ENCODE peak calls at places on chromosomes 3 and 15, in nine cellular contexts. K, Y, W, H, N, M, B, F and P are unnamed samples.

GRCh38 chr15:68667800-68668625 is 89.2 kb downstream of the CORO2B start:
- DNase-seq in K (no peak), M (no peak), F (no peak), Y (no peak), B (no peak), H (no peak), W (no peak), N (peak), P (no peak)

GRCh38 chr3:167913218-167913902 is 177.8 kb downstream of the SERPINI1 start:
- DNase-seq in H (no peak), Y (no peak), F (peak), B (no peak), W (no peak), M (peak), K (no peak), N (no peak), P (no peak)

GRCh38 chr15:97525809-97526208 is 434.7 kb upstream of the ARRDC4 start:
- DNase-seq in H (no peak), Y (no peak), M (no peak), W (no peak), F (no peak), K (no peak), N (no peak), B (no peak), P (no peak)

GRCh38 chr15:100588638-100589242 is 13.2 kb downstream of the LINS1 start:
- DNase-seq in H (no peak), K (no peak), W (no peak), Y (no peak), F (peak), B (no peak), N (no peak), M (no peak), P (no peak)

GRCh38 chr15:57307527-57308193 is 68.6 kb upstream of the CGNL1 start:
- DNase-seq in M (no peak), H (no peak), Y (no peak), B (no peak), K (no peak), W (no peak), N (no peak), F (no peak), P (no peak)

GRCh38 chr15:42491540-42492225 is 742 bp upstream of the ZNF106 start:
- DNase-seq in K (peak), H (no peak), M (no peak), B (peak), F (no peak), W (peak), N (no peak), Y (peak), P (no peak)

GRCh38 chr3:172391592-172392302 is 56.5 kb downstream of the GHSR start:
- DNase-seq in N (no peak), Y (peak), W (no peak), M (no peak), K (no peak), B (no peak), F (peak), H (no peak), P (no peak)

GRCh38 chr15:71103102-71103676 is 12.1 kb upstream of the THSD4 start:
- DNase-seq in N (no peak), K (peak), W (no peak), M (no peak), F (peak), H (no peak), B (no peak), Y (no peak), P (no peak)

GRCh38 chr15:70101459-70102113 is 3.9 kb upstream of the TLE3 start:
- DNase-seq in N (no peak), K (peak), W (peak), B (no peak), Y (peak), F (peak), H (no peak), M (peak), P (no peak)

GRCh38 chr3:123562547-123562946 is 22.3 kb downstream of the HACD2 start:
- DNase-seq in N (no peak), B (no peak), M (no peak), Y (no peak), K (no peak), H (no peak), W (no peak), F (no peak), P (no peak)

GRCh38 chr3:96863129-96863740 is 48.8 kb downstream of the EPHA6 start:
- DNase-seq in F (peak), B (no peak), Y (no peak), H (no peak), M (no peak), N (no peak), K (peak), W (no peak), P (no peak)

GRCh38 chr3:190281308-190282051 is 40.8 kb downstream of the CLDN1 start:
- DNase-seq in N (no peak), K (peak), B (no peak), W (no peak), M (peak), Y (no peak), F (peak), H (no peak), P (no peak)

GRCh38 chr15:62897634-62898033 is 144.9 kb upstream of the TPM1 start:
- DNase-seq in K (no peak), Y (no peak), W (no peak), H (no peak), N (no peak), F (no peak), M (no peak), B (no peak), P (no peak)

GRCh38 chr15:38554354-38554753 is 10.3 kb downstream of the RASGRP1 start:
- DNase-seq in Y (peak), K (no peak), M (no peak), W (no peak), B (no peak), F (no peak), N (no peak), H (no peak), P (no peak)

GRCh38 chr3:193946945-193947344 is 189.0 kb upstream of the HES1 start:
- DNase-seq in F (no peak), B (no peak), Y (no peak), K (peak), H (no peak), N (no peak), W (no peak), M (no peak), P (no peak)
- H3K4me3 ChIP-seq in F (no peak), B (no peak), Y (no peak), K (no peak), H (no peak), N (no peak), W (no peak), M (no peak), P (no peak)

DNA sequence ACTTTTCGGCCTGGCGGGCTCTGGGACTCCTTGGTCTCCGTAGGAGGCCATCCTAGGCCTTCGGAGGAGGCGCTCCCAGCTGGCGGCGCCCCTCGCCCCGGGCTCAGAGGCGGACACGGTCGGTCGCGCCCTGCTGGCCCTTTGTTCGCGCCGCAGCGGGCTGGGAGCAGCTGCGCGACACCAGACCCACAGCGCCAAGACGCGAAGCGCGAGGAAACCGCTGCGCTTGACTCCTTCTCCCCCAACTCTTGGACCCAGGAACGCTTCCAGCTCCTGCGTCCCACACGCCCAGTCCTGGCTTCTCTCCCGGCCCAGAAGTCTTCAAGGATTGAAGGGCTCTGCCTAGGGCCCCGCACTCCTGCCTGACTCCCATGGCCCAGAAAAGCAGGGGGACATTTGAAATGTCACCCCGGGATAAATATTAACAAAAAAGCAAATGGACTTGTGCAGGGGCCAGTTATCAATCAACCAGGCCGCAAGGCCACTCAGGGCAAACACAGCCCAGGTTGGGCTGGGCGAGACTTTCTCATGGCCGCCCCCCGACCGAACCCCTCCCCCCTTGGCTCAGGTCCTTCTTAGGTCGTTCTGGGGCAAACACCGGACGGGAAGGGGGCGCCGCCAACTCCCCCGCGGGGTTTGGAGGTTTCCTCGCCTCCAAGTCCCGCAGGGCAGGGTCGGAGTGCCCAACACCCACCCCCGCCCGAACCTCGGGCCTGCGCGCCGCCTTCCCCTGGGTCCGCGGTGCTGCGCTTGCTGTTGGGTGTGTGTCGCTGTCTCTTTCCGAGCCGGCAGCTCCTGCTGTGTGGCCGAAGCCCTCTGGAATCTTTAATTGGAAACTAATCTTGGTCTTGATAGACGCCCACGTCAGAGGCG is 5.1 kb downstream of the ONECUT1 start:
- DNase-seq in Y (no peak), F (no peak), M (peak), N (no peak), B (no peak), H (no peak), W (no peak), K (no peak), P (no peak)
- H3K4me3 ChIP-seq in Y (no peak), F (no peak), M (peak), N (no peak), B (no peak), H (no peak), W (no peak), K (no peak), P (no peak)

DNA sequence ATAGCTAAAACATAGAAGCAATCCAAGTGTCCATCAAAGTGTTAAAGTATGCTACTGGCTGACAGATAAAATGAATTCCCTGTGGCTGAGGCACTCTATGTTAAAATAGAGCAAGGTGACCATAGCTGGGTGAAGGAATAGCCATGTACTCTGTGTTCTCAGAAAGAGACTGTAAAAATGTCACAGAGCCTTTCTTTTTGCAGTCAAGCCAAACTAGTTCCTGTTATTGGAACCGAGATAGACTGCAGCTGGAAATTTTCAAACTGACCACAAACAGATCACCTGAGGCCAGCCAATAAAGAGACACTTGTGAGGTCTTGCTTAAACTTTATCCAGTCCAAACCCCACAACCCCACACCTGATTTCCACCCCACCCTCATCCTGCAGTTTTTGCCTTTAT is 422.8 kb upstream of the NAALADL2 start:
- DNase-seq in N (no peak), W (no peak), K (no peak), B (no peak), M (no peak), H (no peak), F (peak), Y (no peak), P (no peak)
- H3K4me3 ChIP-seq in N (no peak), W (no peak), K (no peak), B (no peak), M (no peak), H (no peak), F (no peak), Y (no peak), P (no peak)

GRCh38 chr15:40306371-40306770 is 1.4 kb downstream of the PLCB2 start:
- DNase-seq in K (no peak), N (peak), F (no peak), Y (no peak), H (no peak), B (no peak), W (no peak), M (no peak), P (no peak)
- H3K4me3 ChIP-seq in K (no peak), N (no peak), F (no peak), Y (no peak), H (peak), B (no peak), W (no peak), M (no peak), P (peak)

GRCh38 chr15:89542369-89542768 is 32.9 kb upstream of the TICRR start:
- DNase-seq in H (no peak), K (no peak), N (no peak), F (peak), B (no peak), M (no peak), Y (no peak), W (no peak), P (no peak)

GRCh38 chr15:89539027-89539426 is 36.2 kb upstream of the TICRR start:
- DNase-seq in M (no peak), N (no peak), F (no peak), W (no peak), K (no peak), Y (no peak), H (no peak), B (no peak), P (no peak)

DNA sequence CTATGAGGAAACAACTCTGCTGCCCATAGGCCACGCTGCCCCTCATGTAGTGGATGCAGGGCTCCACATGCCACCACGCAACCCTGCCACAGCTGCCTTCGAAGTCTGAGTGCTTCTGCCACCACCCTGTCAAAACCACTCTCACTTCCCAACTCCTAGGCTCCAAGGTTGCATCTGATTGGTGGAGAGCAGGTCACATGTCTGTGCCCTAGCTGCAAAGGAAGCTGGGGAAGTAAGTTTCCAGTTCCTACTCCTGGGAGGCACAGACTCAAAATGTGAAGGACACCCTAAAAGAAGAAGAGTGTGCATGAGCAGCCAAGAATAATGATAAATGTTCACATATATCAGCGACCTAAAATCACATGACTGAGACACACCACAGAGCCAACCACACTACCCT is 31.9 kb upstream of the TICRR start:
- DNase-seq in K (no peak), H (no peak), W (no peak), M (no peak), F (no peak), N (no peak), Y (no peak), B (no peak), P (no peak)
- H3K4me3 ChIP-seq in K (no peak), H (no peak), W (no peak), M (no peak), F (no peak), N (no peak), Y (no peak), B (no peak), P (no peak)

GRCh38 chr3:125126323-125126722 is 70.5 kb upstream of the HEG1 start:
- DNase-seq in M (no peak), W (no peak), N (no peak), B (no peak), F (no peak), H (no peak), Y (no peak), K (no peak), P (no peak)

GRCh38 chr3:125125822-125126245 is 70.0 kb upstream of the HEG1 start:
- DNase-seq in F (peak), N (no peak), B (peak), Y (peak), W (no peak), H (no peak), M (no peak), K (no peak), P (no peak)

GRCh38 chr3:125128861-125129501 is 73.2 kb upstream of the HEG1 start:
- DNase-seq in N (no peak), K (no peak), Y (no peak), M (no peak), B (peak), F (peak), H (no peak), W (peak), P (no peak)

GRCh38 chr3:125132815-125133214 is 77.0 kb upstream of the HEG1 start:
- DNase-seq in B (no peak), K (no peak), F (no peak), Y (no peak), N (no peak), H (no peak), M (no peak), W (no peak), P (no peak)

DNA sequence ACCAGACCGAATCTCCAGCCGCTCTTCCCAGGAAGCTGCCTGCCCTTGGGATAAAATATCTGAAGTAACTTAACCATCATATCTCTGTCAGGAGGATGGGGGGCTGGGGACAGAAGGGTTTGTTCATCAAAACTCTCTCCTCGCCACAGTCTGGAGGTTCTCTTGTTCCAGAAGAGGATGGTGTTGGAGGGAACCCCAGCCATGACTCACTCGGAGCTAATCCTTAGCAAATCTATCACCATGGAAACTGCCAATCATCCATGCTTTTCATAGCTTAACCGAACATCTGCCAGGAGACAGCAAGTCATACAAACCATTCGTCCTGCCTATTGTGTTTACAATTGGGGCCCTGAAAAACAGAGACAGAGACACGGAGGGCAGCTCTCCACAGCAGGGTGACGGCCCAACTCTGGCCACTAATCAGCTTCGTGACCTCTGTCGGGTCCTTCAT is 73.7 kb upstream of the HEG1 start:
- DNase-seq in B (peak), Y (peak), K (no peak), N (peak), W (peak), M (no peak), F (peak), H (no peak), P (no peak)
- H3K4me3 ChIP-seq in B (no peak), Y (no peak), K (no peak), N (no peak), W (no peak), M (no peak), F (no peak), H (no peak), P (no peak)

GRCh38 chr3:64148955-64149653 is 76.2 kb downstream of the PRICKLE2 start:
- DNase-seq in N (no peak), B (no peak), K (no peak), H (no peak), M (no peak), Y (no peak), W (no peak), F (no peak), P (no peak)

GRCh38 chr3:64152100-64152499 is 73.2 kb downstream of the PRICKLE2 start:
- DNase-seq in W (peak), H (no peak), F (peak), N (no peak), B (no peak), Y (peak), K (no peak), M (no peak), P (no peak)

GRCh38 chr3:64149886-64150285 is 75.4 kb downstream of the PRICKLE2 start:
- DNase-seq in F (no peak), W (no peak), Y (no peak), N (no peak), M (no peak), B (no peak), K (no peak), H (no peak), P (no peak)

GRCh38 chr3:64151335-64151871 is 73.9 kb downstream of the PRICKLE2 start:
- DNase-seq in Y (no peak), H (no peak), K (no peak), N (no peak), W (peak), M (no peak), B (no peak), F (no peak), P (no peak)

DNA sequence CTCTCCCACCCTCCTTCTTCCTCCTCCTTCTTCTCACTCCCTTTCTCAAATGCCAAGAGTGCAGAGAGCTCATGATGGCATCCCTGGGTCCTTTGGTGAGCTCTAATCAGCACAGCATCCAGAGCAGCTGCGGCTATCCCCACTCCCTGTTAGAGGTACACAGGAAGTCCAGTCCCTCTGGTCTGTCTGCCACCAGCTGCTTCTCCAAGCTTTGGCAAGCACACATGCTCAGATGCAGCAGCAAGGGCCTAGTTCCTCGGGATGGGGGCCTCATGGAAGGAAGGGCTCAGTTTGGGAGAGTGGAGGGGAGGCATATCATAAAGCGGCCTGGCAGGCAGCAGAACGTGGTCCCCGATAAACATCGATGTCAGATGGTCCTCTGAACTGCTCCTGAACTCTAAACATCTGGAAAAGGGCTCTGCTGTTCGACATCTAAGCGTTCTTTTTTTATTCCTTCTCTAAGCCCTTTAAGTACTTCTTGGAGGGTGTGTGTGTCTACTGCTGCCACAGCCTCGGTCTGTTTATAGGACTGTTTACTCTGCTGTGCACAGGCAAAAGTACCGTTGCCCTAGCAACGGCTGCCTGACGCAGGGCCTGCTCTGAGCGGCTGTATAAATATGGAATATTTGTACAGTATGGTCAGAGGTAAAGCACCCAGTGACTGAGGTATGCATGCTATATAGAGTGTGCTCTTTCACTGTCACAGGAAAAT is 74.6 kb downstream of the PRICKLE2 start:
- DNase-seq in B (peak), K (peak), Y (peak), F (peak), H (no peak), W (peak), M (peak), N (peak), P (no peak)
- H3K4me3 ChIP-seq in B (no peak), K (no peak), Y (peak), F (no peak), H (no peak), W (no peak), M (no peak), N (no peak), P (no peak)

DNA sequence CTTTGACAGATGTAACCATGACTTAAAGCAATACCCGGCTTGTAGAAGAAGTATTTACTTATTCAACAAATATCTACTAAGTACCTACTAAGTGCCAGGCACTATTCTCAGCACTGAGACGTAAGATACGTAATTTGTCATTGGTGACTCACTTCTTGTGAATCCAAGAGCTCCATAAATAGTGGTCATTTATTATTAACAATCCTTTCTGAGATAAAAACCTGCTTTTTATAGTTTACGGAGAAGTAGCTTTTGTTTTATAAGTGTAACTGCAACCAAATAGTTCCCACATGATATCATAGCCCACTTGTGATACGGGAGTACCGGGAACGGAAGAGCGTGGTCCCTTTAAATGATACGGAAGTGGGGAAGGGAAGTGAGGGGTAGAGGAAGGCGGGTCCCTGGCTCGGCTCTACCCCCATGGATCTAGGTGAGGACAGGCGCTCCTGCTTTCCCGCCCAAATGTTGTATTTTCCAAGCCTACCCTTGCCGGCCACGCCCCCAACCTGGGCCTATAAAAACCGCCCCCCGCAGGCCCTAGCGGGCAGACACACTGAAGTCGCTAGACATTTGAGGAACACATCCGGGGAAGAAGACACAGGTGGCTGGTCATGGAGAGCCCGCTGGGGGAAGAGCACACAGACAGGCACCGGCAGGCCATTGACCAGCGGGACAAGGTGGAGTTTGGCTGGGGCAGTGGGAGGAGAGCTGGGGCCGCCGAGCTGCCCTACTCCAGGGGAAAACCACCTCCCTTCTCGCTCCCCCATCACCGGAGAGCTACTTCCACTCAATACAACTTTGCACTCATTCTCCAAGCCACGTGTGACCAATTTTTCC is at the start of gene SAMMSON:
- DNase-seq in M (no peak), Y (peak), B (peak), N (peak), W (no peak), F (peak), K (no peak), H (no peak), P (no peak)
- H3K4me3 ChIP-seq in M (peak), Y (peak), B (peak), N (no peak), W (no peak), F (peak), K (no peak), H (no peak), P (no peak)